ENCODE peak calls at places on chromosome 5, in eight cellular contexts. One of them, this sample, is unnamed.

GRCh38 chr5:10934789-10935355 is 173.8 kb upstream of the DAP start:
- DNase-seq in NAMALWA: no peak
- DNase-seq in GM10248: no peak
- DNase-seq in transverse colon: no peak
- DNase-seq in tibial artery: no peak
- DNase-seq in activated CD4-positive, alpha-beta T cell treated with anti-CD3 and anti-CD28 coated beads, Interleukin-2, amount 50 U/mL, for 4 hours: no peak
- DNase-seq in substantia nigra: no peak
- DNase-seq in NCI-H774: no peak
- DNase-seq in this sample: no peak

GRCh38 chr5:180082633-180083420 is 11.3 kb upstream of the RNF130 start:
- DNase-seq in NAMALWA: no peak
- DNase-seq in GM10248: no peak
- DNase-seq in transverse colon: no peak
- DNase-seq in tibial artery: no peak
- DNase-seq in activated CD4-positive, alpha-beta T cell treated with anti-CD3 and anti-CD28 coated beads, Interleukin-2, amount 50 U/mL, for 4 hours: no peak
- DNase-seq in substantia nigra: no peak
- DNase-seq in NCI-H774: no peak
- DNase-seq in this sample: no peak

GRCh38 chr5:80960531-80961375 is 590 bp downstream of the RASGRF2 start:
- DNase-seq in NAMALWA: no peak
- DNase-seq in GM10248: peak
- DNase-seq in transverse colon: peak
- DNase-seq in tibial artery: no peak
- DNase-seq in activated CD4-positive, alpha-beta T cell treated with anti-CD3 and anti-CD28 coated beads, Interleukin-2, amount 50 U/mL, for 4 hours: peak
- DNase-seq in substantia nigra: peak
- DNase-seq in NCI-H774: no peak
- DNase-seq in this sample: peak

GRCh38 chr5:171416160-171417049 is 3.0 kb upstream of the FGF18 start:
- DNase-seq in NAMALWA: no peak
- DNase-seq in GM10248: no peak
- DNase-seq in transverse colon: no peak
- DNase-seq in tibial artery: no peak
- DNase-seq in activated CD4-positive, alpha-beta T cell treated with anti-CD3 and anti-CD28 coated beads, Interleukin-2, amount 50 U/mL, for 4 hours: no peak
- DNase-seq in substantia nigra: no peak
- DNase-seq in NCI-H774: no peak
- DNase-seq in this sample: no peak

GRCh38 chr5:34585601-34586104 is 70.5 kb upstream of the RAI14 start:
- DNase-seq in NAMALWA: no peak
- DNase-seq in GM10248: no peak
- DNase-seq in transverse colon: no peak
- DNase-seq in tibial artery: no peak
- DNase-seq in activated CD4-positive, alpha-beta T cell treated with anti-CD3 and anti-CD28 coated beads, Interleukin-2, amount 50 U/mL, for 4 hours: no peak
- DNase-seq in substantia nigra: no peak
- DNase-seq in NCI-H774: peak
- DNase-seq in this sample: no peak

GRCh38 chr5:93273176-93273575 is 307.8 kb downstream of the NR2F1-AS1 start:
- DNase-seq in NAMALWA: no peak
- DNase-seq in GM10248: no peak
- DNase-seq in transverse colon: no peak
- DNase-seq in tibial artery: no peak
- DNase-seq in activated CD4-positive, alpha-beta T cell treated with anti-CD3 and anti-CD28 coated beads, Interleukin-2, amount 50 U/mL, for 4 hours: no peak
- DNase-seq in substantia nigra: no peak
- DNase-seq in NCI-H774: no peak
- DNase-seq in this sample: no peak

GRCh38 chr5:168434746-168435321 is 51.4 kb upstream of the RARS1 start:
- DNase-seq in NAMALWA: no peak
- DNase-seq in GM10248: no peak
- DNase-seq in transverse colon: no peak
- DNase-seq in tibial artery: no peak
- DNase-seq in activated CD4-positive, alpha-beta T cell treated with anti-CD3 and anti-CD28 coated beads, Interleukin-2, amount 50 U/mL, for 4 hours: no peak
- DNase-seq in substantia nigra: no peak
- DNase-seq in NCI-H774: no peak
- DNase-seq in this sample: no peak

GRCh38 chr5:32193591-32193990 is 19.5 kb upstream of the GOLPH3 start:
- DNase-seq in NAMALWA: no peak
- DNase-seq in GM10248: no peak
- DNase-seq in transverse colon: peak
- DNase-seq in tibial artery: peak
- DNase-seq in activated CD4-positive, alpha-beta T cell treated with anti-CD3 and anti-CD28 coated beads, Interleukin-2, amount 50 U/mL, for 4 hours: no peak
- DNase-seq in substantia nigra: no peak
- DNase-seq in NCI-H774: peak
- DNase-seq in this sample: no peak

GRCh38 chr5:31824886-31825774 is 186.2 kb downstream of the PDZD2 start:
- DNase-seq in NAMALWA: peak
- DNase-seq in GM10248: peak
- DNase-seq in transverse colon: peak
- DNase-seq in tibial artery: no peak
- DNase-seq in activated CD4-positive, alpha-beta T cell treated with anti-CD3 and anti-CD28 coated beads, Interleukin-2, amount 50 U/mL, for 4 hours: peak
- DNase-seq in substantia nigra: no peak
- DNase-seq in NCI-H774: peak
- DNase-seq in this sample: peak

GRCh38 chr5:105840800-105841199 is 1829.9 kb downstream of the EFNA5 start:
- DNase-seq in NAMALWA: no peak
- DNase-seq in GM10248: no peak
- DNase-seq in transverse colon: no peak
- DNase-seq in tibial artery: no peak
- DNase-seq in activated CD4-positive, alpha-beta T cell treated with anti-CD3 and anti-CD28 coated beads, Interleukin-2, amount 50 U/mL, for 4 hours: no peak
- DNase-seq in substantia nigra: no peak
- DNase-seq in NCI-H774: no peak
- DNase-seq in this sample: no peak